ENCODE peak calls at places on chromosomes 4 and X, in nine cellular contexts. M is kidney epithelial cell; Q is activated T-helper 9 cell treated with anti-CD3 and anti-CD28 coated beads, Interleukin-2, amount 50 U/mL, for 16 hours; G is NCI-H774; N is WTC11; S is aorta; B is stimulated activated CD4-positive, alpha-beta T cell treated with anti-CD3 and anti-CD28 coated beads, Interleukin-12 subunit alpha, Interleukin-12 subunit beta, amount 100 ng/mL, for 24 hours; F is head of caudate nucleus; Y is SK-N-MC. A is an unnamed sample.

GRCh38 chrX:12956704-12957541 is 18.0 kb upstream of the TMSB4X start:
- DNase-seq in M (no peak), Q (no peak), G (no peak), N (no peak), S (no peak), B (no peak), F (no peak), Y (no peak), A (no peak)

GRCh38 chr4:6926681-6927478 is 17.3 kb downstream of the TBC1D14 start:
- DNase-seq in M (no peak), Q (peak), G (no peak), N (no peak), S (no peak), B (peak), F (no peak), Y (no peak), A (no peak)

GRCh38 chr4:152047451-152047850 is 286.6 kb upstream of the GATB start:
- DNase-seq in M (no peak), Q (no peak), G (no peak), N (no peak), S (no peak), B (no peak), F (no peak), Y (no peak), A (no peak)

GRCh38 chr4:121062466-121062975 is 9.8 kb downstream of the NDNF start:
- DNase-seq in M (no peak), Q (no peak), G (no peak), N (no peak), S (no peak), B (no peak), F (no peak), Y (no peak), A (no peak)

GRCh38 chr4:24168658-24169057 is 278.8 kb upstream of the PPARGC1A start:
- DNase-seq in M (no peak), Q (no peak), G (no peak), N (no peak), S (no peak), B (no peak), F (no peak), Y (no peak), A (no peak)

GRCh38 chr4:123412700-123413512 is 16.3 kb downstream of the SPRY1 start:
- DNase-seq in M (no peak), Q (no peak), G (no peak), N (no peak), S (no peak), B (no peak), F (no peak), Y (no peak), A (no peak)

GRCh38 chrX:149284616-149285015 is 220.5 kb downstream of the IDS start:
- DNase-seq in M (no peak), Q (no peak), G (no peak), N (no peak), S (no peak), B (no peak), F (no peak), Y (no peak), A (no peak)

GRCh38 chrX:24485976-24486680 is 21.0 kb downstream of the PDK3 start:
- DNase-seq in M (no peak), Q (no peak), G (no peak), N (no peak), S (no peak), B (no peak), F (no peak), Y (no peak), A (peak)

GRCh38 chr4:24195976-24196736 is 306.3 kb upstream of the PPARGC1A start:
- DNase-seq in M (no peak), Q (no peak), G (no peak), N (no peak), S (no peak), B (no peak), F (no peak), Y (no peak), A (peak)

GRCh38 chr4:142347241-142347640 is 498.9 kb downstream of the INPP4B start:
- DNase-seq in M (no peak), Q (no peak), G (no peak), N (no peak), S (no peak), B (no peak), F (no peak), Y (no peak), A (peak)

GRCh38 chr4:86564795-86565194 is 29.3 kb upstream of the PTPN13 start:
- DNase-seq in M (no peak), Q (no peak), G (no peak), N (no peak), S (no peak), B (no peak), F (no peak), Y (no peak), A (no peak)

GRCh38 chrX:141760761-141761160 is 62.2 kb upstream of the SPANXD start:
- DNase-seq in M (peak), Q (no peak), G (no peak), N (no peak), S (no peak), B (no peak), F (no peak), Y (no peak), A (no peak)

GRCh38 chr4:37675587-37676290 is 10.4 kb downstream of the RELL1 start:
- DNase-seq in M (peak), Q (no peak), G (no peak), N (no peak), S (no peak), B (no peak), F (no peak), Y (no peak), A (peak)

GRCh38 chr4:7959066-7959465 is 19.4 kb upstream of the AFAP1 start:
- DNase-seq in M (no peak), Q (no peak), G (no peak), N (no peak), S (peak), B (no peak), F (no peak), Y (no peak), A (no peak)

GRCh38 chrX:40508560-40508959 is 72.2 kb upstream of the ATP6AP2 start:
- DNase-seq in M (no peak), Q (no peak), G (no peak), N (no peak), S (no peak), B (no peak), F (no peak), Y (no peak), A (peak)